ENCODE peak calls at places on chromosomes 13 and 19, in nine cellular contexts. W is transverse colon, K is Panc1, R is heart left ventricle, C is RWPE2, Q is GM23338, J is GM10248, F is omental fat pad, O is BJ. S is an unnamed sample.
A peak's percentile ranks its signal among the peaks of the same experiment; 100 is the strongest.

GRCh38 chr13:45136741-45137500 is 16.6 kb downstream of the GTF2F2 start:
- DNase-seq in C (no peak), Q (peak; percentile 33), K (no peak), W (no peak), J (no peak), R (no peak), O (no peak), F (no peak), S (no peak)

GRCh38 chr13:74930402-74931165 is 551.4 kb downstream of the TBC1D4 start:
- DNase-seq in F (no peak), O (peak; percentile 24), C (no peak), Q (no peak), W (no peak), J (no peak), K (no peak), R (no peak), S (no peak)

GRCh38 chr13:32790731-32791130 is 204.5 kb downstream of the PDS5B start:
- DNase-seq in F (no peak), W (no peak), J (no peak), K (no peak), Q (peak; percentile 33), O (no peak), C (no peak), R (no peak), S (no peak)

GRCh38 chr13:29589967-29590366 is 5.5 kb downstream of the SLC7A1 start:
- DNase-seq in W (no peak), O (no peak), F (no peak), J (no peak), C (no peak), R (no peak), Q (peak; percentile 62), K (no peak), S (no peak)

GRCh38 chr19:1856698-1857603 is 6.4 kb downstream of the KLF16 start:
- DNase-seq in J (peak; percentile 82), F (peak; percentile 70), O (peak; percentile 24), Q (peak; percentile 87), K (no peak), C (peak; percentile 93), R (peak; percentile 88), W (peak; percentile 96), S (no peak)

GRCh38 chr13:77230560-77230959 is 96.3 kb downstream of the MYCBP2 start:
- DNase-seq in R (no peak), C (no peak), Q (no peak), W (no peak), K (no peak), O (no peak), F (no peak), J (no peak), S (no peak)

GRCh38 chr13:40292536-40292935 is 373.9 kb downstream of the FOXO1 start:
- DNase-seq in R (no peak), J (no peak), F (no peak), W (no peak), Q (no peak), O (no peak), C (no peak), K (no peak), S (no peak)

GRCh38 chr19:36008336-36008978 is at the start of gene SYNE4:
- DNase-seq in O (no peak), W (peak; percentile 76), Q (peak; percentile 93), J (no peak), R (no peak), K (no peak), C (no peak), F (no peak), S (no peak)

GRCh38 chr13:39306639-39307589 is 268.7 kb downstream of the NHLRC3 start:
- DNase-seq in O (no peak), K (no peak), W (no peak), R (no peak), Q (no peak), F (no peak), J (peak; percentile 56), C (no peak), S (no peak)

GRCh38 chr13:104571161-104571889 is 1505.1 kb upstream of the SLC10A2 start:
- DNase-seq in C (no peak), O (peak; percentile 60), K (peak; percentile 42), Q (peak; percentile 79), W (peak; percentile 69), F (no peak), J (no peak), R (peak; percentile 44), S (no peak)

GRCh38 chr19:46578450-46578849 is 22.7 kb upstream of the CALM3 start:
- DNase-seq in Q (no peak), C (no peak), J (no peak), R (no peak), W (no peak), O (no peak), F (no peak), K (no peak), S (no peak)

GRCh38 chr13:110575322-110576069 is 14.0 kb upstream of the RAB20 start:
- DNase-seq in W (no peak), C (no peak), R (peak; percentile 59), Q (no peak), O (no peak), K (no peak), F (no peak), J (peak; percentile 81), S (no peak)

GRCh38 chr19:4298772-4299550 is 3.2 kb downstream of the TMIGD2 start:
- DNase-seq in Q (no peak), R (no peak), O (no peak), K (no peak), F (no peak), J (no peak), W (no peak), C (no peak), S (no peak)

GRCh38 chr13:19658192-19658591 is 24.7 kb downstream of the MPHOSPH8 start:
- DNase-seq in J (no peak), C (no peak), O (no peak), W (no peak), Q (no peak), F (no peak), R (no peak), K (no peak), S (no peak)

GRCh38 chr19:18112989-18113478 is 15.5 kb downstream of the MAST3 start:
- DNase-seq in F (peak; percentile 74), K (no peak), J (peak; percentile 76), Q (peak; percentile 94), R (peak; percentile 85), C (no peak), W (peak; percentile 91), O (no peak), S (peak; percentile 89)

GRCh38 chr13:97856001-97856675 is 97.3 kb upstream of the IPO5 start:
- DNase-seq in J (no peak), Q (peak; percentile 45), R (peak; percentile 44), F (no peak), O (no peak), K (no peak), C (no peak), W (peak; percentile 13), S (no peak)

GRCh38 chr19:38073806-38074685 is 150.0 kb downstream of the DPF1 start:
- DNase-seq in O (no peak), C (no peak), F (no peak), Q (peak; percentile 81), K (no peak), J (no peak), W (peak; percentile 16), R (no peak), S (no peak)

GRCh38 chr13:59877933-59878332 is 285.8 kb downstream of the DIAPH3 start:
- DNase-seq in K (no peak), O (no peak), R (no peak), C (no peak), Q (no peak), J (no peak), F (no peak), W (no peak), S (no peak)

GRCh38 chr13:97256343-97256783 is 34.2 kb downstream of the MBNL2 start:
- DNase-seq in O (peak; percentile 84), W (no peak), J (no peak), K (no peak), C (no peak), F (no peak), Q (no peak), R (no peak), S (no peak)

GRCh38 chr13:112078216-112078615 is 11.3 kb downstream of the SOX1 start:
- DNase-seq in W (no peak), J (no peak), K (no peak), Q (no peak), C (peak; percentile 41), R (no peak), F (no peak), O (no peak), S (no peak)

GRCh38 chr19:47663911-47664771 is 49.1 kb upstream of the EHD2 start:
- DNase-seq in K (no peak), R (peak; percentile 82), J (no peak), O (peak; percentile 94), W (peak; percentile 69), Q (no peak), F (peak; percentile 41), C (no peak), S (no peak)

GRCh38 chr19:14073925-14074838 is 1.6 kb downstream of the MISP3 start:
- DNase-seq in K (no peak), C (no peak), R (no peak), F (peak; percentile 51), O (no peak), W (peak; percentile 78), Q (no peak), J (no peak), S (no peak)

GRCh38 chr19:7138402-7138801 is 68.9 kb downstream of the ZNF557 start:
- DNase-seq in W (no peak), Q (no peak), K (no peak), J (no peak), O (no peak), R (no peak), C (no peak), F (no peak), S (no peak)
- TF ChIP-seq CTCF in W (no peak), Q (no peak), K (no peak), J (no peak), O (no peak), R (no peak), C (no peak), F (no peak), S (no peak)

DNA sequence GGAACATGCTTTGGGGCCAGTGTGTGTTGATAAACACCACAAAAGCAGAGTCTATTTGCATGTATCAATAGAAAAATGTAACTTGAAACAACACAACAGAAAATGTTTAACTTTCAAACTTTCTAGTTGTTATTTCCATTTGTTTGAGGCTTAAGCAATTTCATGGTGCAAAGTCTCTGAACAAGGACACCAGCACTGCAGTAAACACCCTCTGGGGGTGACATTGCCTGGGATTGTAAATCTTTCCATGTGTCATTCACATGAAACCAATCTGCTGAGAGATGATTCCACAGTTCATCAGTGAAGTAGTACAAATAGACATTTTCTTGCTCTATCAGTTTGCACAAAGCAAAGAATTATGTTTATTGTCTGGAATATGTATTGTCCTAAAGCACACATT is 124.5 kb downstream of the ITGBL1 start:
- DNase-seq in Q (no peak), O (no peak), C (no peak), W (no peak), K (no peak), F (no peak), R (no peak), J (no peak), S (no peak)
- TF ChIP-seq CTCF in Q (no peak), O (no peak), C (no peak), W (no peak), K (no peak), F (no peak), R (no peak), J (no peak), S (no peak)

GRCh38 chr13:78241278-78241919 is 322.8 kb upstream of the EDNRB start:
- DNase-seq in W (peak; percentile 21), F (no peak), Q (peak; percentile 84), J (peak; percentile 15), K (peak; percentile 2), R (peak; percentile 13), O (no peak), C (no peak), S (no peak)
- TF ChIP-seq CTCF in W (peak; percentile 55), F (no peak), Q (peak; percentile 86), J (peak; percentile 69), K (peak; percentile 73), R (no peak), O (peak; percentile 67), C (peak; percentile 70), S (peak; percentile 81)

GRCh38 chr13:80093888-80094287 is 247.0 kb downstream of the SPRY2 start:
- DNase-seq in O (no peak), J (no peak), R (no peak), C (no peak), W (no peak), Q (no peak), F (no peak), K (no peak), S (no peak)
- TF ChIP-seq CTCF in O (no peak), J (no peak), R (no peak), C (no peak), W (no peak), Q (no peak), F (no peak), K (no peak), S (no peak)